ENCODE peak calls at places on chromosome 16, in six cellular contexts. P is HuH-7; G is T-helper 9 cell; H is stimulated activated CD8-positive, alpha-beta memory T cell treated with anti-CD3 and anti-CD28 coated beads, Interleukin-4, amount 100 ng/mL, for 24 hours; S is esophagus squamous epithelium; F is central memory CD8-positive, alpha-beta T cell. V is an unnamed sample.

GRCh38 chr16:57797526-57798266 is 4.6 kb downstream of the KIFC3 start:
- DNase-seq in P (peak), G (no peak), H (no peak), S (no peak), F (no peak), V (no peak)

GRCh38 chr16:86662195-86662594 is 83.8 kb downstream of the FOXL1 start:
- DNase-seq in P (no peak), G (no peak), H (no peak), S (no peak), F (no peak), V (no peak)

GRCh38 chr16:67660564-67661028 is at the start of gene PARD6A:
- DNase-seq in P (peak), G (peak), H (peak), S (peak), F (peak), V (peak)

GRCh38 chr16:67668495-67669157 is 2.0 kb downstream of the C16orf86 start:
- DNase-seq in P (no peak), G (no peak), H (no peak), S (no peak), F (no peak), V (no peak)

GRCh38 chr16:67562526-67562917 is at the start of gene CTCF:
- DNase-seq in P (peak), G (peak), H (peak), S (no peak), F (no peak), V (peak)

GRCh38 chr16:69236319-69236718 is 49.4 kb downstream of the SNTB2 start:
- DNase-seq in P (no peak), G (no peak), H (no peak), S (no peak), F (no peak), V (no peak)

GRCh38 chr16:59305850-59306249 is 571.7 kb upstream of the GOT2 start:
- DNase-seq in P (no peak), G (no peak), H (no peak), S (no peak), F (no peak), V (no peak)

GRCh38 chr16:66427871-66428681 is 981 bp downstream of the BEAN1 start:
- DNase-seq in P (no peak), G (no peak), H (no peak), S (no peak), F (no peak), V (no peak)

GRCh38 chr16:27234603-27235002 is 31.3 kb downstream of the KDM8 start:
- DNase-seq in P (no peak), G (no peak), H (no peak), S (no peak), F (no peak), V (no peak)

GRCh38 chr16:51150894-51151320 is at the start of gene SALL1:
- DNase-seq in P (no peak), G (no peak), H (no peak), S (no peak), F (no peak), V (no peak)

GRCh38 chr16:70151391-70151790 is 22.2 kb upstream of the CLEC18C start:
- DNase-seq in P (no peak), G (no peak), H (no peak), S (no peak), F (no peak), V (no peak)